ENCODE peak calls at places on chromosomes 16 and 17, in ten cellular contexts. One of them, this sample, is unnamed.

GRCh38 chr17:2017274-2017941 is 7.7 kb downstream of the RTN4RL1 start:
- DNase-seq in HFF-Myc: no peak
- DNase-seq in uterus: no peak
- DNase-seq in CD8-positive, alpha-beta T cell: no peak
- DNase-seq in lower leg skin: no peak
- DNase-seq in left ventricle myocardium inferior: no peak
- DNase-seq in astrocyte of the spinal cord: no peak
- DNase-seq in stomach: no peak
- DNase-seq in esophagus squamous epithelium: no peak
- DNase-seq in foreskin fibroblast: no peak
- DNase-seq in this sample: no peak

GRCh38 chr17:66884931-66885330 is 50.0 kb downstream of the CACNG5 start:
- DNase-seq in CD8-positive, alpha-beta T cell: no peak
- DNase-seq in esophagus squamous epithelium: no peak
- DNase-seq in left ventricle myocardium inferior: no peak
- DNase-seq in lower leg skin: no peak
- DNase-seq in HFF-Myc: no peak
- DNase-seq in stomach: no peak
- DNase-seq in astrocyte of the spinal cord: no peak
- DNase-seq in uterus: no peak
- DNase-seq in foreskin fibroblast: no peak
- DNase-seq in this sample: no peak

GRCh38 chr16:75491876-75492275 is 3.4 kb downstream of the CHST6 start:
- DNase-seq in stomach: no peak
- DNase-seq in astrocyte of the spinal cord: no peak
- DNase-seq in HFF-Myc: no peak
- DNase-seq in esophagus squamous epithelium: no peak
- DNase-seq in lower leg skin: no peak
- DNase-seq in left ventricle myocardium inferior: no peak
- DNase-seq in uterus: no peak
- DNase-seq in CD8-positive, alpha-beta T cell: no peak
- DNase-seq in foreskin fibroblast: no peak
- DNase-seq in this sample: no peak

GRCh38 chr16:16042076-16042475 is 92.7 kb downstream of the ABCC1 start:
- DNase-seq in lower leg skin: no peak
- DNase-seq in uterus: no peak
- DNase-seq in CD8-positive, alpha-beta T cell: no peak
- DNase-seq in esophagus squamous epithelium: no peak
- DNase-seq in HFF-Myc: peak
- DNase-seq in left ventricle myocardium inferior: peak
- DNase-seq in stomach: peak
- DNase-seq in foreskin fibroblast: peak
- DNase-seq in astrocyte of the spinal cord: peak
- DNase-seq in this sample: no peak

GRCh38 chr17:70181376-70181775 is 12.0 kb downstream of the KCNJ2 start:
- DNase-seq in uterus: no peak
- DNase-seq in esophagus squamous epithelium: no peak
- DNase-seq in stomach: no peak
- DNase-seq in lower leg skin: no peak
- DNase-seq in HFF-Myc: no peak
- DNase-seq in left ventricle myocardium inferior: no peak
- DNase-seq in astrocyte of the spinal cord: no peak
- DNase-seq in CD8-positive, alpha-beta T cell: no peak
- DNase-seq in foreskin fibroblast: no peak
- DNase-seq in this sample: peak

GRCh38 chr16:85204242-85205010 is 92.2 kb upstream of the CIBAR2 start:
- DNase-seq in left ventricle myocardium inferior: no peak
- DNase-seq in foreskin fibroblast: peak
- DNase-seq in CD8-positive, alpha-beta T cell: no peak
- DNase-seq in uterus: no peak
- DNase-seq in HFF-Myc: no peak
- DNase-seq in astrocyte of the spinal cord: peak
- DNase-seq in esophagus squamous epithelium: no peak
- DNase-seq in stomach: no peak
- DNase-seq in lower leg skin: no peak
- DNase-seq in this sample: peak

GRCh38 chr16:56481468-56482112 is 30.2 kb downstream of the OGFOD1 start:
- DNase-seq in astrocyte of the spinal cord: peak
- DNase-seq in lower leg skin: no peak
- DNase-seq in left ventricle myocardium inferior: no peak
- DNase-seq in esophagus squamous epithelium: no peak
- DNase-seq in foreskin fibroblast: peak
- DNase-seq in stomach: no peak
- DNase-seq in HFF-Myc: no peak
- DNase-seq in CD8-positive, alpha-beta T cell: no peak
- DNase-seq in uterus: no peak
- DNase-seq in this sample: no peak

GRCh38 chr17:47009759-47010594 is 30.9 kb upstream of the RPRML start:
- DNase-seq in CD8-positive, alpha-beta T cell: no peak
- DNase-seq in stomach: no peak
- DNase-seq in left ventricle myocardium inferior: peak
- DNase-seq in HFF-Myc: no peak
- DNase-seq in foreskin fibroblast: no peak
- DNase-seq in astrocyte of the spinal cord: no peak
- DNase-seq in uterus: no peak
- DNase-seq in lower leg skin: no peak
- DNase-seq in esophagus squamous epithelium: no peak
- DNase-seq in this sample: no peak

GRCh38 chr17:71440513-71440912 is 680.3 kb upstream of the SOX9 start:
- DNase-seq in CD8-positive, alpha-beta T cell: no peak
- DNase-seq in astrocyte of the spinal cord: no peak
- DNase-seq in esophagus squamous epithelium: no peak
- DNase-seq in stomach: no peak
- DNase-seq in uterus: no peak
- DNase-seq in lower leg skin: no peak
- DNase-seq in left ventricle myocardium inferior: no peak
- DNase-seq in HFF-Myc: no peak
- DNase-seq in foreskin fibroblast: no peak
- DNase-seq in this sample: no peak

GRCh38 chr17:16915752-16916556 is 56.0 kb downstream of the TNFRSF13B start:
- DNase-seq in stomach: peak
- DNase-seq in left ventricle myocardium inferior: peak
- DNase-seq in CD8-positive, alpha-beta T cell: no peak
- DNase-seq in esophagus squamous epithelium: no peak
- DNase-seq in foreskin fibroblast: peak
- DNase-seq in lower leg skin: peak
- DNase-seq in uterus: no peak
- DNase-seq in HFF-Myc: no peak
- DNase-seq in astrocyte of the spinal cord: no peak
- DNase-seq in this sample: peak

GRCh38 chr16:86566966-86567700 is 504 bp downstream of the FOXC2 start:
- DNase-seq in astrocyte of the spinal cord: peak
- DNase-seq in left ventricle myocardium inferior: peak
- DNase-seq in CD8-positive, alpha-beta T cell: no peak
- DNase-seq in foreskin fibroblast: peak
- DNase-seq in uterus: no peak
- DNase-seq in lower leg skin: no peak
- DNase-seq in HFF-Myc: no peak
- DNase-seq in esophagus squamous epithelium: no peak
- DNase-seq in stomach: no peak
- DNase-seq in this sample: peak

GRCh38 chr17:37191219-37191618 is 184.6 kb upstream of the C17orf78 start:
- DNase-seq in HFF-Myc: no peak
- DNase-seq in lower leg skin: no peak
- DNase-seq in stomach: no peak
- DNase-seq in esophagus squamous epithelium: no peak
- DNase-seq in uterus: no peak
- DNase-seq in astrocyte of the spinal cord: peak
- DNase-seq in CD8-positive, alpha-beta T cell: no peak
- DNase-seq in foreskin fibroblast: peak
- DNase-seq in left ventricle myocardium inferior: no peak
- DNase-seq in this sample: no peak

GRCh38 chr17:78883533-78884131 is 19.4 kb downstream of the CEP295NL start:
- DNase-seq in HFF-Myc: peak
- DNase-seq in uterus: peak
- DNase-seq in stomach: peak
- DNase-seq in foreskin fibroblast: peak
- DNase-seq in CD8-positive, alpha-beta T cell: no peak
- DNase-seq in lower leg skin: peak
- DNase-seq in astrocyte of the spinal cord: peak
- DNase-seq in left ventricle myocardium inferior: peak
- DNase-seq in esophagus squamous epithelium: no peak
- DNase-seq in this sample: peak

GRCh38 chr17:45131294-45131615 is 1.1 kb downstream of the PLCD3 start:
- DNase-seq in left ventricle myocardium inferior: no peak
- DNase-seq in HFF-Myc: no peak
- DNase-seq in CD8-positive, alpha-beta T cell: no peak
- DNase-seq in astrocyte of the spinal cord: no peak
- DNase-seq in lower leg skin: no peak
- DNase-seq in stomach: no peak
- DNase-seq in uterus: no peak
- DNase-seq in esophagus squamous epithelium: no peak
- DNase-seq in foreskin fibroblast: no peak
- DNase-seq in this sample: no peak

GRCh38 chr16:53912155-53912554 is 208.2 kb downstream of the FTO start:
- DNase-seq in esophagus squamous epithelium: no peak
- DNase-seq in lower leg skin: no peak
- DNase-seq in astrocyte of the spinal cord: no peak
- DNase-seq in foreskin fibroblast: no peak
- DNase-seq in HFF-Myc: no peak
- DNase-seq in left ventricle myocardium inferior: no peak
- DNase-seq in CD8-positive, alpha-beta T cell: peak
- DNase-seq in uterus: no peak
- DNase-seq in stomach: no peak
- DNase-seq in this sample: peak

GRCh38 chr17:32757963-32758362 is 119.0 kb downstream of the MYO1D start:
- DNase-seq in esophagus squamous epithelium: no peak
- DNase-seq in left ventricle myocardium inferior: no peak
- DNase-seq in lower leg skin: no peak
- DNase-seq in CD8-positive, alpha-beta T cell: no peak
- DNase-seq in astrocyte of the spinal cord: peak
- DNase-seq in foreskin fibroblast: no peak
- DNase-seq in stomach: no peak
- DNase-seq in HFF-Myc: no peak
- DNase-seq in uterus: no peak
- DNase-seq in this sample: peak

GRCh38 chr16:70588565-70588964 is 57.8 kb upstream of the IL34 start:
- DNase-seq in HFF-Myc: no peak
- DNase-seq in uterus: no peak
- DNase-seq in lower leg skin: no peak
- DNase-seq in CD8-positive, alpha-beta T cell: no peak
- DNase-seq in left ventricle myocardium inferior: no peak
- DNase-seq in astrocyte of the spinal cord: peak
- DNase-seq in stomach: no peak
- DNase-seq in foreskin fibroblast: no peak
- DNase-seq in esophagus squamous epithelium: no peak
- DNase-seq in this sample: peak

GRCh38 chr16:28192811-28193529 is 18.8 kb downstream of the XPO6 start:
- DNase-seq in astrocyte of the spinal cord: no peak
- DNase-seq in uterus: no peak
- DNase-seq in stomach: peak
- DNase-seq in foreskin fibroblast: no peak
- DNase-seq in HFF-Myc: no peak
- DNase-seq in lower leg skin: peak
- DNase-seq in esophagus squamous epithelium: no peak
- DNase-seq in CD8-positive, alpha-beta T cell: peak
- DNase-seq in left ventricle myocardium inferior: no peak
- DNase-seq in this sample: no peak

GRCh38 chr17:40550608-40551007 is 14.7 kb downstream of the CCR7 start:
- DNase-seq in foreskin fibroblast: peak
- DNase-seq in left ventricle myocardium inferior: peak
- DNase-seq in stomach: peak
- DNase-seq in HFF-Myc: no peak
- DNase-seq in lower leg skin: peak
- DNase-seq in CD8-positive, alpha-beta T cell: no peak
- DNase-seq in esophagus squamous epithelium: no peak
- DNase-seq in uterus: peak
- DNase-seq in astrocyte of the spinal cord: peak
- DNase-seq in this sample: no peak

GRCh38 chr16:27346818-27347217 is 33.0 kb downstream of the IL4R start:
- DNase-seq in lower leg skin: no peak
- DNase-seq in stomach: no peak
- DNase-seq in left ventricle myocardium inferior: no peak
- DNase-seq in esophagus squamous epithelium: no peak
- DNase-seq in uterus: no peak
- DNase-seq in CD8-positive, alpha-beta T cell: no peak
- DNase-seq in HFF-Myc: no peak
- DNase-seq in astrocyte of the spinal cord: no peak
- DNase-seq in foreskin fibroblast: no peak
- DNase-seq in this sample: no peak

GRCh38 chr16:5158494-5158893 is 60.9 kb upstream of the EEF2KMT start:
- DNase-seq in CD8-positive, alpha-beta T cell: no peak
- DNase-seq in astrocyte of the spinal cord: no peak
- DNase-seq in lower leg skin: no peak
- DNase-seq in foreskin fibroblast: no peak
- DNase-seq in stomach: no peak
- DNase-seq in esophagus squamous epithelium: no peak
- DNase-seq in left ventricle myocardium inferior: no peak
- DNase-seq in uterus: no peak
- DNase-seq in HFF-Myc: no peak
- DNase-seq in this sample: no peak

GRCh38 chr16:89325861-89326471 is 108.5 kb downstream of the ZNF778 start:
- DNase-seq in foreskin fibroblast: peak
- DNase-seq in uterus: peak
- DNase-seq in esophagus squamous epithelium: no peak
- DNase-seq in lower leg skin: no peak
- DNase-seq in astrocyte of the spinal cord: peak
- DNase-seq in CD8-positive, alpha-beta T cell: no peak
- DNase-seq in stomach: peak
- DNase-seq in HFF-Myc: no peak
- DNase-seq in left ventricle myocardium inferior: peak
- DNase-seq in this sample: peak
- TF ChIP-seq CTCF in foreskin fibroblast: no peak
- TF ChIP-seq CTCF in uterus: no peak
- TF ChIP-seq CTCF in esophagus squamous epithelium: no peak
- TF ChIP-seq CTCF in lower leg skin: no peak
- TF ChIP-seq CTCF in astrocyte of the spinal cord: no peak
- TF ChIP-seq CTCF in CD8-positive, alpha-beta T cell: no peak
- TF ChIP-seq CTCF in stomach: no peak
- TF ChIP-seq CTCF in HFF-Myc: no peak
- TF ChIP-seq CTCF in left ventricle myocardium inferior: no peak
- TF ChIP-seq CTCF in this sample: no peak

GRCh38 chr17:43416998-43417891 is 18.5 kb downstream of the ARL4D start:
- DNase-seq in esophagus squamous epithelium: no peak
- DNase-seq in CD8-positive, alpha-beta T cell: no peak
- DNase-seq in foreskin fibroblast: peak
- DNase-seq in lower leg skin: peak
- DNase-seq in stomach: peak
- DNase-seq in left ventricle myocardium inferior: peak
- DNase-seq in HFF-Myc: no peak
- DNase-seq in astrocyte of the spinal cord: peak
- DNase-seq in uterus: peak
- DNase-seq in this sample: peak
- H3K4me3 ChIP-seq in esophagus squamous epithelium: no peak
- H3K4me3 ChIP-seq in CD8-positive, alpha-beta T cell: no peak
- H3K4me3 ChIP-seq in foreskin fibroblast: no peak
- H3K4me3 ChIP-seq in lower leg skin: no peak
- H3K4me3 ChIP-seq in stomach: no peak
- H3K4me3 ChIP-seq in left ventricle myocardium inferior: peak
- H3K4me3 ChIP-seq in HFF-Myc: no peak
- H3K4me3 ChIP-seq in astrocyte of the spinal cord: no peak
- H3K4me3 ChIP-seq in uterus: no peak
- H3K4me3 ChIP-seq in this sample: no peak

GRCh38 chr17:4156750-4157381 is 13.9 kb downstream of the CYB5D2 start:
- DNase-seq in stomach: no peak
- DNase-seq in lower leg skin: no peak
- DNase-seq in astrocyte of the spinal cord: no peak
- DNase-seq in esophagus squamous epithelium: no peak
- DNase-seq in left ventricle myocardium inferior: no peak
- DNase-seq in CD8-positive, alpha-beta T cell: no peak
- DNase-seq in foreskin fibroblast: no peak
- DNase-seq in uterus: no peak
- DNase-seq in HFF-Myc: no peak
- DNase-seq in this sample: no peak
- TF ChIP-seq CTCF in stomach: no peak
- TF ChIP-seq CTCF in lower leg skin: no peak
- TF ChIP-seq CTCF in astrocyte of the spinal cord: peak
- TF ChIP-seq CTCF in esophagus squamous epithelium: no peak
- TF ChIP-seq CTCF in left ventricle myocardium inferior: peak
- TF ChIP-seq CTCF in CD8-positive, alpha-beta T cell: no peak
- TF ChIP-seq CTCF in foreskin fibroblast: no peak
- TF ChIP-seq CTCF in uterus: no peak
- TF ChIP-seq CTCF in HFF-Myc: peak
- TF ChIP-seq CTCF in this sample: no peak

GRCh38 chr17:42423766-42424165 is 710 bp upstream of the CAVIN1 start:
- DNase-seq in uterus: no peak
- DNase-seq in esophagus squamous epithelium: no peak
- DNase-seq in stomach: no peak
- DNase-seq in foreskin fibroblast: no peak
- DNase-seq in astrocyte of the spinal cord: no peak
- DNase-seq in CD8-positive, alpha-beta T cell: no peak
- DNase-seq in left ventricle myocardium inferior: no peak
- DNase-seq in lower leg skin: no peak
- DNase-seq in HFF-Myc: no peak
- DNase-seq in this sample: no peak
- H3K4me3 ChIP-seq in uterus: no peak
- H3K4me3 ChIP-seq in esophagus squamous epithelium: no peak
- H3K4me3 ChIP-seq in stomach: peak
- H3K4me3 ChIP-seq in foreskin fibroblast: peak
- H3K4me3 ChIP-seq in astrocyte of the spinal cord: peak
- H3K4me3 ChIP-seq in CD8-positive, alpha-beta T cell: no peak
- H3K4me3 ChIP-seq in left ventricle myocardium inferior: peak
- H3K4me3 ChIP-seq in lower leg skin: no peak
- H3K4me3 ChIP-seq in HFF-Myc: peak
- H3K4me3 ChIP-seq in this sample: peak